ENCODE peak calls at places on chromosomes 16 and 17, in five cellular contexts. O is GM12864; Y is activated T-cell treated with anti-CD3 and anti-CD28 coated beads, Interleukin-2, amount 50 U/mL, for 72 hours; N is memory B cell; I is NCI-H226. M is an unnamed sample.

GRCh38 chr17:67696853-67697505 is 20.8 kb upstream of the NOL11 start:
- DNase-seq in O (no peak), Y (no peak), N (no peak), I (no peak), M (no peak)

GRCh38 chr16:3195975-3196374 is 8.0 kb downstream of the OR1F1 start:
- DNase-seq in O (no peak), Y (no peak), N (no peak), I (no peak), M (no peak)

GRCh38 chr17:50349241-50349595 is 3.3 kb downstream of the XYLT2 start:
- DNase-seq in O (no peak), Y (no peak), N (no peak), I (no peak), M (no peak)

GRCh38 chr17:83080641-83081560 is 1.5 kb downstream of the METRNL start:
- DNase-seq in O (no peak), Y (peak), N (peak), I (no peak), M (no peak)

GRCh38 chr17:42179911-42180410 is 981 bp downstream of the KCNH4 start:
- DNase-seq in O (no peak), Y (no peak), N (peak), I (peak), M (peak)

GRCh38 chr17:48729335-48730239 is 1.0 kb upstream of the HOXB13 start:
- DNase-seq in O (no peak), Y (no peak), N (no peak), I (no peak), M (no peak)

GRCh38 chr17:27562777-27563455 is 68.1 kb upstream of the LGALS9 start:
- DNase-seq in O (no peak), Y (no peak), N (no peak), I (no peak), M (no peak)

GRCh38 chr16:2835638-2836493 is 5.8 kb downstream of the ZG16B start:
- DNase-seq in O (no peak), Y (no peak), N (no peak), I (peak), M (peak)

GRCh38 chr16:57262841-57263584 is 18.0 kb downstream of the ARL2BP start:
- DNase-seq in O (no peak), Y (no peak), N (no peak), I (no peak), M (no peak)

GRCh38 chr16:67364610-67365256 is 28.6 kb downstream of the TPPP3 start:
- DNase-seq in O (no peak), Y (no peak), N (no peak), I (no peak), M (no peak)

GRCh38 chr17:67289174-67289876 is 44.3 kb upstream of the HELZ start:
- DNase-seq in O (no peak), Y (no peak), N (no peak), I (peak), M (no peak)

GRCh38 chr16:22206847-22207714 is 1.0 kb downstream of the EEF2K start:
- DNase-seq in O (no peak), Y (peak), N (peak), I (peak), M (peak)

GRCh38 chr17:9389116-9389515 is 186.5 kb downstream of the STX8 start:
- DNase-seq in O (peak), Y (no peak), N (no peak), I (peak), M (peak)

GRCh38 chr17:73988110-73988509 is 215.4 kb upstream of the RPL38 start:
- DNase-seq in O (no peak), Y (no peak), N (no peak), I (no peak), M (no peak)

GRCh38 chr16:15879255-15879804 is 9.1 kb downstream of the CEP20 start:
- DNase-seq in O (no peak), Y (no peak), N (no peak), I (peak), M (no peak)

GRCh38 chr17:30219315-30219714 is 16.2 kb downstream of the SLC6A4 start:
- DNase-seq in O (no peak), Y (no peak), N (no peak), I (no peak), M (no peak)

GRCh38 chr17:43360376-43360738 is 38.4 kb upstream of the ARL4D start:
- DNase-seq in O (no peak), Y (peak), N (no peak), I (peak), M (peak)

GRCh38 chr16:4051591-4051990 is 64.7 kb downstream of the ADCY9 start:
- DNase-seq in O (no peak), Y (no peak), N (no peak), I (no peak), M (no peak)

GRCh38 chr17:80761421-80761871 is 216.8 kb downstream of the RPTOR start:
- DNase-seq in O (no peak), Y (peak), N (no peak), I (peak), M (peak)

GRCh38 chr16:24497405-24497804 is 42.0 kb upstream of the RBBP6 start:
- DNase-seq in O (no peak), Y (no peak), N (no peak), I (peak), M (no peak)

GRCh38 chr16:7303014-7303676 is 29.5 kb upstream of the RBFOX1 start:
- DNase-seq in O (no peak), Y (no peak), N (no peak), I (no peak), M (no peak)

GRCh38 chr16:81148277-81148676 is 52.1 kb upstream of the GCSH start:
- DNase-seq in O (no peak), Y (no peak), N (no peak), I (no peak), M (no peak)

GRCh38 chr17:70288540-70289290 is 119.4 kb downstream of the KCNJ2 start:
- DNase-seq in O (no peak), Y (no peak), N (no peak), I (no peak), M (peak)

GRCh38 chr17:39209317-39210092 is 9.4 kb downstream of the RPL19 start:
- DNase-seq in O (no peak), Y (peak), N (peak), I (no peak), M (peak)

GRCh38 chr16:3220839-3221238 is 14.1 kb downstream of the ZNF200 start:
- DNase-seq in O (no peak), Y (no peak), N (no peak), I (no peak), M (no peak)

GRCh38 chr17:43536236-43537088 is 9.7 kb downstream of the ETV4 start:
- DNase-seq in O (no peak), Y (no peak), N (no peak), I (no peak), M (peak)

GRCh38 chr16:65323655-65324237 is 201.9 kb upstream of the CDH11 start:
- DNase-seq in O (no peak), Y (no peak), N (no peak), I (no peak), M (no peak)

GRCh38 chr16:35629001-35629400 is 2169.6 kb downstream of the TP53TG3F start:
- DNase-seq in O (no peak), Y (no peak), N (no peak), I (no peak), M (no peak)

GRCh38 chr17:67324330-67324729 is 42.0 kb downstream of the PSMD12 start:
- DNase-seq in O (no peak), Y (no peak), N (no peak), I (no peak), M (no peak)

GRCh38 chr16:85002643-85003042 is 8.7 kb downstream of the ZDHHC7 start:
- DNase-seq in O (no peak), Y (no peak), N (no peak), I (no peak), M (no peak)

GRCh38 chr17:1639549-1639948 is 6.0 kb downstream of the SCARF1 start:
- DNase-seq in O (no peak), Y (no peak), N (no peak), I (peak), M (no peak)

GRCh38 chr16:88747588-88748301 is 37.3 kb downstream of the PIEZO1 start:
- DNase-seq in O (no peak), Y (peak), N (no peak), I (peak), M (peak)

GRCh38 chr17:2259769-2260536 is 43.6 kb downstream of the SMG6 start:
- DNase-seq in O (peak), Y (peak), N (no peak), I (no peak), M (no peak)

GRCh38 chr17:78645421-78646295 is 68.5 kb upstream of the DNAH17 start:
- DNase-seq in O (peak), Y (peak), N (peak), I (peak), M (peak)

GRCh38 chr17:30414486-30414885 is 35.8 kb downstream of the CPD start:
- DNase-seq in O (no peak), Y (no peak), N (no peak), I (no peak), M (no peak)